ENCODE peak calls at places on chromosomes 13 and 19, in eight cellular contexts. Y is activated CD4-positive, CD25-positive, alpha-beta regulatory T cell; C is OCI-LY7; M is pancreas; Q is GM04504; R is body of pancreas; O is AG04450; T is SHP77. L is an unnamed sample.

GRCh38 chr19:54147676-54148075 is 10.1 kb downstream of the CNOT3 start:
- DNase-seq in Y (no peak), C (no peak), R (peak; percentile 40), Q (no peak), O (no peak), M (no peak), T (no peak), L (no peak)

GRCh38 chr19:16088985-16089846 is 12.9 kb downstream of the TPM4 start:
- DNase-seq in R (peak; percentile 53), M (no peak), O (no peak), C (no peak), T (no peak), Y (no peak), Q (no peak), L (no peak)

GRCh38 chr19:54178581-54179261 is 5.8 kb upstream of the TMC4 start:
- DNase-seq in Q (no peak), R (peak; percentile 45), O (no peak), C (peak; percentile 55), M (no peak), Y (no peak), T (no peak), L (no peak)

GRCh38 chr19:29812080-29812880 is 489 bp downstream of the CCNE1 start:
- DNase-seq in C (peak; percentile 20), Y (no peak), Q (no peak), R (no peak), O (no peak), M (peak; percentile 35), T (no peak), L (no peak)

GRCh38 chr19:2578391-2578826 is 102.5 kb downstream of the GADD45B start:
- DNase-seq in Q (peak; percentile 38), C (no peak), M (no peak), Y (no peak), R (peak; percentile 37), O (no peak), T (no peak), L (peak; percentile 40)

GRCh38 chr19:14563590-14563926 is 8.3 kb downstream of the NDUFB7 start:
- DNase-seq in O (no peak), T (no peak), C (no peak), Q (no peak), M (no peak), Y (no peak), R (no peak), L (no peak)

GRCh38 chr19:42276821-42277220 is 7.8 kb downstream of the CIC start:
- DNase-seq in R (no peak), C (no peak), O (no peak), M (no peak), T (no peak), Q (no peak), Y (no peak), L (no peak)

GRCh38 chr19:4678881-4679379 is 8.8 kb upstream of the MYDGF start:
- DNase-seq in O (no peak), T (no peak), M (no peak), Y (no peak), Q (no peak), R (no peak), C (peak; percentile 19), L (no peak)

GRCh38 chr13:61927648-61928047 is 512.0 kb upstream of the PCDH20 start:
- DNase-seq in Y (no peak), R (no peak), O (no peak), C (no peak), T (no peak), M (no peak), Q (no peak), L (no peak)

GRCh38 chr19:46785054-46785979 is 3.1 kb downstream of the SLC1A5 start:
- DNase-seq in M (no peak), O (no peak), Q (no peak), R (no peak), T (no peak), C (peak; percentile 29), Y (no peak), L (no peak)

GRCh38 chr13:113669871-113670341 is 2.9 kb downstream of the GRK1 start:
- DNase-seq in Q (no peak), T (no peak), O (no peak), Y (no peak), M (no peak), C (no peak), R (no peak), L (no peak)

GRCh38 chr13:99071666-99072065 is 93.8 kb upstream of the DOCK9 start:
- DNase-seq in T (no peak), O (no peak), C (no peak), Q (no peak), Y (no peak), M (no peak), R (no peak), L (no peak)

GRCh38 chr19:489418-490196 is 6.7 kb upstream of the MADCAM1 start:
- DNase-seq in C (peak; percentile 24), Q (peak; percentile 28), M (no peak), Y (no peak), T (no peak), R (no peak), O (no peak), L (no peak)

L was measured in mucosa of gallbladder.